ENCODE peak calls at places on chromosomes 4 and X, in seven cellular contexts. V is pancreas; O is activated naive CD4-positive, alpha-beta T cell treated with anti-CD3 and anti-CD28 coated beads, Interleukin-2, amount 10 ng/mL, durations not matched to agents 7 days and 5 days; N is MV-4-11; K is A549; E is AG09319; Q is cardiac muscle cell. U is an unnamed sample.

GRCh38 chrX:131985526-131986049 is 37.5 kb upstream of the STK26 start:
- DNase-seq in V (no peak), O (peak; percentile 26), N (peak; percentile 16), K (peak; percentile 1), E (no peak), Q (no peak), U (no peak)

GRCh38 chrX:151153086-151153485 is 23.3 kb upstream of the GPR50 start:
- DNase-seq in V (no peak), O (no peak), N (no peak), K (peak; percentile 25), E (no peak), Q (peak; percentile 7), U (no peak)

GRCh38 chrX:70452143-70452733 is 7.6 kb downstream of the DLG3 start:
- DNase-seq in V (peak; percentile 82), O (peak; percentile 66), N (peak; percentile 3), K (peak; percentile 37), E (no peak), Q (peak; percentile 58), U (peak; percentile 46)

GRCh38 chrX:13283968-13284914 is 35.6 kb downstream of the ATXN3L start:
- DNase-seq in V (no peak), O (no peak), N (no peak), K (no peak), E (peak; percentile 65), Q (peak; percentile 45), U (no peak)

GRCh38 chr4:144421839-144422565 is 224.0 kb upstream of the HHIP start:
- DNase-seq in V (no peak), O (no peak), N (no peak), K (no peak), E (no peak), Q (no peak), U (no peak)

GRCh38 chr4:52861879-52862604 is at the start of gene RASL11B:
- DNase-seq in V (peak; percentile 91), O (peak; percentile 87), N (peak; percentile 56), K (peak; percentile 40), E (peak; percentile 25), Q (peak; percentile 79), U (peak; percentile 73)

GRCh38 chr4:62087706-62088105 is 887.6 kb downstream of the ADGRL3 start:
- DNase-seq in V (no peak), O (no peak), N (no peak), K (no peak), E (no peak), Q (no peak), U (no peak)

GRCh38 chr4:96649536-96649935 is 809.6 kb downstream of the PDHA2 start:
- DNase-seq in V (no peak), O (no peak), N (no peak), K (no peak), E (no peak), Q (peak; percentile 29), U (no peak)

GRCh38 chrX:40103565-40104323 is 6.0 kb upstream of the BCOR start:
- DNase-seq in V (peak; percentile 21), O (no peak), N (no peak), K (no peak), E (no peak), Q (no peak), U (no peak)

GRCh38 chr4:75800972-75801371 is 76.6 kb downstream of the USO1 start:
- DNase-seq in V (no peak), O (no peak), N (no peak), K (no peak), E (no peak), Q (no peak), U (no peak)